ENCODE peak calls at places on chromosomes 11 and 22, in six cellular contexts. D is thoracic aorta; U is CD4-positive, alpha-beta T cell; E is transverse colon; L is colonic mucosa; R is neural progenitor cell. H is an unnamed sample.

GRCh38 chr11:59668188-59668949 is 468 bp downstream of the PATL1 start:
- DNase-seq in D (peak), U (no peak), E (peak), L (peak), R (peak), H (peak)

GRCh38 chr11:114612686-114613085 is 17.1 kb upstream of the NXPE4 start:
- DNase-seq in D (no peak), U (no peak), E (no peak), L (peak), R (no peak), H (no peak)

GRCh38 chr11:34342008-34342533 is 15.7 kb downstream of the ABTB2 start:
- DNase-seq in D (no peak), U (no peak), E (peak), L (peak), R (peak), H (no peak)

GRCh38 chr11:128957204-128957482 is 14.5 kb upstream of the TP53AIP1 start:
- DNase-seq in D (no peak), U (no peak), E (no peak), L (no peak), R (no peak), H (no peak)

GRCh38 chr22:35631597-35631996 is 14.5 kb upstream of the MB start:
- DNase-seq in D (no peak), U (no peak), E (peak), L (peak), R (no peak), H (no peak)

GRCh38 chr11:46916669-46917108 is 1.7 kb downstream of the LRP4 start:
- DNase-seq in D (no peak), U (no peak), E (peak), L (peak), R (peak), H (peak)

GRCh38 chr11:11338304-11338703 is 14.7 kb downstream of the CSNK2A3 start:
- DNase-seq in D (no peak), U (no peak), E (no peak), L (no peak), R (no peak), H (no peak)

GRCh38 chr11:73376168-73376802 is at the start of gene RELT:
- DNase-seq in D (peak), U (peak), E (peak), L (peak), R (peak), H (peak)

GRCh38 chr11:125404811-125405481 is 91.1 kb downstream of the FEZ1 start:
- DNase-seq in D (no peak), U (peak), E (peak), L (peak), R (peak), H (peak)

GRCh38 chr11:86934263-86934932 is 20.8 kb downstream of the FZD4 start:
- DNase-seq in D (no peak), U (no peak), E (no peak), L (no peak), R (no peak), H (no peak)

GRCh38 chr11:123227763-123228488 is 32.9 kb upstream of the CLMP start:
- DNase-seq in D (no peak), U (no peak), E (no peak), L (no peak), R (no peak), H (no peak)

GRCh38 chr11:129828301-129828836 is 12.7 kb downstream of the TMEM45B start:
- DNase-seq in D (no peak), U (no peak), E (no peak), L (no peak), R (no peak), H (no peak)

GRCh38 chr22:17540481-17540880 is 22.8 kb upstream of the SLC25A18 start:
- DNase-seq in D (no peak), U (no peak), E (no peak), L (no peak), R (no peak), H (no peak)

GRCh38 chr11:92790376-92790775 is 179.1 kb upstream of the MTNR1B start:
- DNase-seq in D (no peak), U (no peak), E (no peak), L (no peak), R (no peak), H (no peak)

GRCh38 chr11:64754124-64754918 is 5.5 kb downstream of the PYGM start:
- DNase-seq in D (no peak), U (no peak), E (no peak), L (no peak), R (no peak), H (no peak)

GRCh38 chr11:67372993-67373915 is at the start of gene CLCF1:
- DNase-seq in D (no peak), U (peak), E (peak), L (peak), R (peak), H (peak)

GRCh38 chr11:46674463-46675287 is 25.7 kb downstream of the ARHGAP1 start:
- DNase-seq in D (no peak), U (peak), E (peak), L (peak), R (peak), H (no peak)

GRCh38 chr22:40258463-40259046 is 80.8 kb downstream of the TNRC6B start:
- DNase-seq in D (no peak), U (no peak), E (no peak), L (no peak), R (no peak), H (no peak)

GRCh38 chr11:57498540-57498939 is 17.0 kb downstream of the SLC43A1 start:
- DNase-seq in D (no peak), U (no peak), E (no peak), L (no peak), R (no peak), H (no peak)

GRCh38 chr11:92226331-92227232 is 2.0 kb downstream of the FAT3 start:
- DNase-seq in D (no peak), U (no peak), E (no peak), L (no peak), R (peak), H (no peak)

GRCh38 chr11:133811850-133812685 is 33.2 kb downstream of the SPATA19 start:
- DNase-seq in D (no peak), U (no peak), E (no peak), L (no peak), R (no peak), H (no peak)

GRCh38 chr11:15114501-15115475 is at the start of gene INSC:
- DNase-seq in D (no peak), U (no peak), E (no peak), L (no peak), R (peak), H (no peak)
- TF ChIP-seq CTCF in D (no peak), U (no peak), E (no peak), L (no peak), R (no peak), H (no peak)

DNA sequence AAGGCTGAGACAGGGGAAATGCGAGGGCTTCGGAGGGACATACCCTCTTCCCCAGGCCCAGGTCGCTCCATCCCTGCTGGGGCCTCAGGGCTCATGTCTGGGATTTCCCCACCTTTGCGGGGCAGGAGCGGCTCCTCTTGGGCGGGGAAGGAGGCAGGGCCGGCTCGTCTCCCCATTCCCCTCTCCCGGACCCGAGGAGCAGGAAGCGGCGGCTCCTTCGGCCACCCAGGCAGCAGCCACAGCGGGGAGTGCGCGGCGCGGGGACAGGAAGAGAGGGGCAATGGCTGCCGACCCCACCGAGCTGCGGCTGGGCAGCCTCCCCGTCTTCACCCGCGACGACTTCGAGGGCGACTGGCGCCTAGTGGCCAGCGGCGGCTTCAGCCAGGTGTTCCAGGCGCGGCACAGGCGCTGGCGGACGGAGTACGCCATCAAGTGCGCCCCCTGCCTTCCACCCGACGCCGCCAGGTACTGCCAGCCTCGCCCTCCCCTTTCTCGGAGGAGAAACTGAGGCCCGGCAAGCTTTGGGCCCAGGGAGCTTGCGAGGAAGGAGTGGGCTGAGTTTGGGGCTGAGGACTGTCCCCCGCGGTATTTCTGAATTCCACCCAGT is at the start of gene ANKK1:
- DNase-seq in D (no peak), U (no peak), E (peak), L (peak), R (peak), H (no peak)
- H3K27ac ChIP-seq in D (no peak), U (no peak), E (no peak), L (no peak), R (no peak), H (no peak)

GRCh38 chr11:117437791-117438130 is 110.1 kb downstream of the CEP164 start:
- DNase-seq in D (no peak), U (no peak), E (no peak), L (no peak), R (no peak), H (no peak)
- TF ChIP-seq CTCF in D (no peak), U (no peak), E (no peak), L (no peak), R (no peak), H (no peak)

GRCh38 chr11:78786746-78787145 is 212.1 kb upstream of the NARS2 start:
- DNase-seq in D (no peak), U (no peak), E (no peak), L (no peak), R (no peak), H (no peak)
- H3K27ac ChIP-seq in D (no peak), U (no peak), E (no peak), L (no peak), R (no peak), H (no peak)

GRCh38 chr11:75244052-75244814 is 3.7 kb downstream of the TPBGL start:
- DNase-seq in D (no peak), U (no peak), E (no peak), L (no peak), R (no peak), H (no peak)

GRCh38 chr11:75246673-75247350 is 6.2 kb downstream of the TPBGL start:
- DNase-seq in D (no peak), U (no peak), E (no peak), L (no peak), R (no peak), H (no peak)

GRCh38 chr11:75246006-75246672 is 5.6 kb downstream of the TPBGL start:
- DNase-seq in D (no peak), U (no peak), E (no peak), L (no peak), R (no peak), H (no peak)

GRCh38 chr11:75242722-75243600 is 2.4 kb downstream of the TPBGL start:
- DNase-seq in D (no peak), U (no peak), E (no peak), L (no peak), R (no peak), H (no peak)

DNA sequence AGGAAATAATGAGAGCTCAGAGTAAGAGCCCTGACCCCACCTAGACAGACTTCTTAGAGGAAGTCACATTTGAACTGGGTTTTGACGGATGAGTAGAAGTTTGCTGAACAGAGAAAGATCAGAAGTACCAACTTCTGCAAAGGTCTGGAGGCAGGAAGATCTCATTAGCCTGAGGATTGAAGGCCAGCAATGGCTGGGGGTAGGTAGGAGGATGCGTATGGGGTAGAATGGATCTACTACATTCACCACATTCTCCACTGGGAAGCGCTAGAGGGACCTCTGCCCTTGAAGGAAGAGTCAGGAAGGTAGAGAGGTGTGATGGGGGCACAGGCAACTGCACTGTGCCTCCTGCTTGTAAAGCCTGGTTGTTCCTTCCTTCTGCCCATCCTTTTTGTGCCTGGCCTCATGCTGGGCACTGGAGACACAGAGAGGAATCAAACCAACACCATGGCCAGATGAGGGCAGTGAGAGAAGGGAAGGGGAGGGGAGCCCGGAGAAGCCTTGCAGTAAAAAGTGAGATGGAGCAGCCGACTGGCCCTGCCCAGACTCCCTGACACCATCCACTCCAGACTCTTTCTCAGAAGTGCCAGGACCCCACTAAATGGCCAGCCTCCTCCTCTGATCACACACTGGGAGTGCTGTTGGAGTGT is 4.9 kb downstream of the TPBGL start:
- DNase-seq in D (no peak), U (no peak), E (no peak), L (no peak), R (peak), H (no peak)
- TF ChIP-seq CTCF in D (no peak), U (no peak), E (no peak), L (no peak), R (peak), H (no peak)

GRCh38 chr11:1088927-1089737 is 14.5 kb downstream of the MUC2 start:
- DNase-seq in D (no peak), U (no peak), E (no peak), L (no peak), R (no peak), H (peak)
- H3K27ac ChIP-seq in D (no peak), U (no peak), E (no peak), L (no peak), R (no peak), H (no peak)

H was measured in heart right ventricle.